ENCODE peak calls at places on chromosomes 7 and 10, in eight cellular contexts. One of them, this sample, is unnamed.

GRCh38 chr7:26685636-26686035 is 178.8 kb downstream of the SKAP2 start:
- DNase-seq in dorsolateral prefrontal cortex: no peak
- DNase-seq in psoas muscle: no peak
- DNase-seq in lower lobe of right lung: no peak
- DNase-seq in lung: no peak
- DNase-seq in hepatocyte: no peak
- DNase-seq in heart left ventricle: no peak
- DNase-seq in OCI-LY7: no peak
- DNase-seq in this sample: no peak

GRCh38 chr10:76432274-76433012 is 1001.0 kb downstream of the LRMDA start:
- DNase-seq in dorsolateral prefrontal cortex: no peak
- DNase-seq in psoas muscle: peak; percentile 53
- DNase-seq in lower lobe of right lung: no peak
- DNase-seq in lung: peak; percentile 61
- DNase-seq in hepatocyte: no peak
- DNase-seq in heart left ventricle: no peak
- DNase-seq in OCI-LY7: no peak
- DNase-seq in this sample: peak; percentile 82

GRCh38 chr7:158957921-158958471 is 101.6 kb downstream of the DYNC2I1 start:
- DNase-seq in dorsolateral prefrontal cortex: no peak
- DNase-seq in psoas muscle: no peak
- DNase-seq in lower lobe of right lung: peak; percentile 88
- DNase-seq in lung: peak; percentile 72
- DNase-seq in hepatocyte: no peak
- DNase-seq in heart left ventricle: no peak
- DNase-seq in OCI-LY7: no peak
- DNase-seq in this sample: no peak

GRCh38 chr10:58064714-58065528 is 202.8 kb downstream of the IPMK start:
- DNase-seq in dorsolateral prefrontal cortex: no peak
- DNase-seq in psoas muscle: no peak
- DNase-seq in lower lobe of right lung: no peak
- DNase-seq in lung: no peak
- DNase-seq in hepatocyte: peak; percentile 65
- DNase-seq in heart left ventricle: no peak
- DNase-seq in OCI-LY7: peak; percentile 37
- DNase-seq in this sample: no peak

GRCh38 chr10:107409517-107409916 is 245.0 kb upstream of the SORCS1 start:
- DNase-seq in dorsolateral prefrontal cortex: no peak
- DNase-seq in psoas muscle: no peak
- DNase-seq in lower lobe of right lung: no peak
- DNase-seq in lung: no peak
- DNase-seq in hepatocyte: peak; percentile 45
- DNase-seq in heart left ventricle: no peak
- DNase-seq in OCI-LY7: peak; percentile 1
- DNase-seq in this sample: no peak

GRCh38 chr10:86753638-86754434 is 2.6 kb upstream of the BMPR1A start:
- DNase-seq in dorsolateral prefrontal cortex: no peak
- DNase-seq in psoas muscle: peak; percentile 81
- DNase-seq in lower lobe of right lung: peak; percentile 57
- DNase-seq in lung: no peak
- DNase-seq in hepatocyte: peak; percentile 22
- DNase-seq in heart left ventricle: peak; percentile 67
- DNase-seq in OCI-LY7: no peak
- DNase-seq in this sample: no peak

GRCh38 chr7:50182734-50183133 is 89.7 kb upstream of the ZPBP start:
- DNase-seq in dorsolateral prefrontal cortex: no peak
- DNase-seq in psoas muscle: no peak
- DNase-seq in lower lobe of right lung: no peak
- DNase-seq in lung: no peak
- DNase-seq in hepatocyte: no peak
- DNase-seq in heart left ventricle: no peak
- DNase-seq in OCI-LY7: no peak
- DNase-seq in this sample: no peak

GRCh38 chr10:43226851-43227845 is 39.7 kb downstream of the RASGEF1A start:
- DNase-seq in dorsolateral prefrontal cortex: peak; percentile 1
- DNase-seq in psoas muscle: peak; percentile 48
- DNase-seq in lower lobe of right lung: peak; percentile 17
- DNase-seq in lung: no peak
- DNase-seq in hepatocyte: no peak
- DNase-seq in heart left ventricle: peak; percentile 49
- DNase-seq in OCI-LY7: no peak
- DNase-seq in this sample: peak; percentile 61

DNA sequence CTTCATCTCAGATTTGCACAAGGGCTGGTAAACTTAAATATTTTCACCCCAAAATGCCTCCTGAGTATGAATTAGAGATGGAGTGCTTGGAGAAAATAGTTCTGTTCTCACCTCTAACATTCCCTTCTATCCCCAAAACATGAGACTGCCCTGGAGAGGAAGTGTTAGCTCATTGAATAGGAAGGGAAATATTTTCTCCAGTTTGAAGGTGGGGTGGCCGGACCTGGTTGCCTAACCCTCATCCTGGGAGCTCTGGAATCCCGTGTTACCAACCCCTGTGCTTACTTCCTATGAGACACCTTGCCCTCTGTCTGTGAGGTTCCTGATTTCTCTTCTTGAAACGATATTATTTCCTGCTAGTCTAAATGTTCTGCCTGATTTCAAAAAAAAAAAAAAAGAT is 782 bp downstream of the IFIT2 start:
- DNase-seq in dorsolateral prefrontal cortex: no peak
- DNase-seq in psoas muscle: no peak
- DNase-seq in lower lobe of right lung: no peak
- DNase-seq in lung: no peak
- DNase-seq in hepatocyte: no peak
- DNase-seq in heart left ventricle: no peak
- DNase-seq in OCI-LY7: no peak
- DNase-seq in this sample: no peak
- H3K4me3 ChIP-seq in dorsolateral prefrontal cortex: peak overlapping the region; percentile 51
- H3K4me3 ChIP-seq in psoas muscle: peak overlapping the region; percentile 70
- H3K4me3 ChIP-seq in lower lobe of right lung: peak overlapping the region; percentile 66
- H3K4me3 ChIP-seq in lung: no peak overlapping the region
- H3K4me3 ChIP-seq in hepatocyte: no peak overlapping the region
- H3K4me3 ChIP-seq in heart left ventricle: peak overlapping the region; percentile 45
- H3K4me3 ChIP-seq in OCI-LY7: peak overlapping the region; percentile 69
- H3K4me3 ChIP-seq in this sample: peak overlapping the region; percentile 66

GRCh38 chr10:6333086-6333485 is 130.4 kb downstream of the PFKFB3 start:
- DNase-seq in dorsolateral prefrontal cortex: no peak
- DNase-seq in psoas muscle: no peak
- DNase-seq in lower lobe of right lung: no peak
- DNase-seq in lung: no peak
- DNase-seq in hepatocyte: no peak
- DNase-seq in heart left ventricle: no peak
- DNase-seq in OCI-LY7: no peak
- DNase-seq in this sample: no peak

GRCh38 chr10:6339891-6340290 is 137.2 kb downstream of the PFKFB3 start:
- DNase-seq in dorsolateral prefrontal cortex: no peak
- DNase-seq in psoas muscle: no peak
- DNase-seq in lower lobe of right lung: no peak
- DNase-seq in lung: peak; percentile 38
- DNase-seq in hepatocyte: no peak
- DNase-seq in heart left ventricle: no peak
- DNase-seq in OCI-LY7: no peak
- DNase-seq in this sample: no peak

GRCh38 chr10:6336013-6336412 is 133.3 kb downstream of the PFKFB3 start:
- DNase-seq in dorsolateral prefrontal cortex: no peak
- DNase-seq in psoas muscle: no peak
- DNase-seq in lower lobe of right lung: no peak
- DNase-seq in lung: no peak
- DNase-seq in hepatocyte: no peak
- DNase-seq in heart left ventricle: no peak
- DNase-seq in OCI-LY7: no peak
- DNase-seq in this sample: no peak

GRCh38 chr10:6333973-6334372 is 131.2 kb downstream of the PFKFB3 start:
- DNase-seq in dorsolateral prefrontal cortex: no peak
- DNase-seq in psoas muscle: no peak
- DNase-seq in lower lobe of right lung: no peak
- DNase-seq in lung: no peak
- DNase-seq in hepatocyte: no peak
- DNase-seq in heart left ventricle: no peak
- DNase-seq in OCI-LY7: no peak
- DNase-seq in this sample: no peak

GRCh38 chr10:6337382-6337781 is 134.7 kb downstream of the PFKFB3 start:
- DNase-seq in dorsolateral prefrontal cortex: no peak
- DNase-seq in psoas muscle: no peak
- DNase-seq in lower lobe of right lung: no peak
- DNase-seq in lung: no peak
- DNase-seq in hepatocyte: no peak
- DNase-seq in heart left ventricle: no peak
- DNase-seq in OCI-LY7: no peak
- DNase-seq in this sample: no peak
- H3K27ac ChIP-seq in dorsolateral prefrontal cortex: no peak overlapping the region
- H3K27ac ChIP-seq in psoas muscle: no peak overlapping the region
- H3K27ac ChIP-seq in lower lobe of right lung: no peak overlapping the region
- H3K27ac ChIP-seq in lung: no peak overlapping the region
- H3K27ac ChIP-seq in hepatocyte: no peak overlapping the region
- H3K27ac ChIP-seq in heart left ventricle: no peak overlapping the region
- H3K27ac ChIP-seq in OCI-LY7: no peak overlapping the region
- H3K27ac ChIP-seq in this sample: no peak overlapping the region

DNA sequence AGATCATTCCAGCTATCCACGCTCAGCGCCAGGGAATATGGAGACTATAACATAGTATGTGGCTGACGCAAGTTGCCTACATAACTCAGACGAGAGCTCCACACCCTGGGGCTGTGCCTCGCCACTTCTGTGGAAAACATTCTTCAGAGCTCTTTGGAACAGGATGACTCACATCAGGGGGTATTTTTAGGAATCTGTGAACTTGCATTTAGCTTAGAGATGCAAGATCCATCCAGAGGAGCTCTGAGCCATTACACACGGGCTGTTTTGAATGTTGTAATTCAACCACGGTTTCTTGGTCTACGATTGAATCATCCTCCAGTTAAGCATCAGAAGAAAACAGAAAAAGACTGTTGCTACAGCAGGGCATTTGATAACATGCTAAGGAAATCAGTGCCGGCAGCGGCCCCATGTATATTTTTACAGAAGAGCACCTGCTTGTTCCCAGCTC is 481.4 kb upstream of the AKR1E2 start:
- DNase-seq in dorsolateral prefrontal cortex: no peak
- DNase-seq in psoas muscle: peak; percentile 85
- DNase-seq in lower lobe of right lung: peak; percentile 68
- DNase-seq in lung: peak; percentile 70
- DNase-seq in hepatocyte: peak; percentile 86
- DNase-seq in heart left ventricle: peak; percentile 65
- DNase-seq in OCI-LY7: no peak
- DNase-seq in this sample: peak; percentile 95
- TF ChIP-seq CTCF in dorsolateral prefrontal cortex: no peak
- TF ChIP-seq CTCF in psoas muscle: peak; percentile 9
- TF ChIP-seq CTCF in lower lobe of right lung: no peak
- TF ChIP-seq CTCF in lung: no peak
- TF ChIP-seq CTCF in hepatocyte: no peak
- TF ChIP-seq CTCF in heart left ventricle: peak; percentile 18
- TF ChIP-seq CTCF in OCI-LY7: no peak
- TF ChIP-seq CTCF in this sample: no peak

DNA sequence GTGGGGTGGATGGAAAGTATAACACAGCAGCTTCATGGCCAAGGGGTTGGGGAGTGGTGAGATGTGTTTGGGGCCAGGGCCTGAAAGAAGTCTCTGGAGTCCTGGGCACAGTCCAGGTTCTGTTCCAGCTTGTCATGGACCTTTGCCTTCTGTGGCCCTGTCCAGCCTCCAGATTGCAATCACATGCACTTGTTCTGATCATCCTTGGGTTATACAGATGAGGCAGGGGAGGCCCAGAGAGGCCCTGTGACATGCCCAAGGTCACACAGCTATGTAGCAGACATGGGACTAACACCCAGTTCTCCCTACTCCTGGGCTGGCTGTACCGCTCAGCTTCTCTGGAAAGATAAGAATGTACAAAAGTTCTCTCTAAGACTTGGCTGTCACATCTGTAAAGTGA is 11.7 kb downstream of the VWA2 start:
- DNase-seq in dorsolateral prefrontal cortex: no peak
- DNase-seq in psoas muscle: no peak
- DNase-seq in lower lobe of right lung: no peak
- DNase-seq in lung: no peak
- DNase-seq in hepatocyte: no peak
- DNase-seq in heart left ventricle: no peak
- DNase-seq in OCI-LY7: no peak
- DNase-seq in this sample: no peak
- H3K4me3 ChIP-seq in dorsolateral prefrontal cortex: no peak overlapping the region
- H3K4me3 ChIP-seq in psoas muscle: no peak overlapping the region
- H3K4me3 ChIP-seq in lower lobe of right lung: no peak overlapping the region
- H3K4me3 ChIP-seq in lung: no peak overlapping the region
- H3K4me3 ChIP-seq in hepatocyte: no peak overlapping the region
- H3K4me3 ChIP-seq in heart left ventricle: no peak overlapping the region
- H3K4me3 ChIP-seq in OCI-LY7: no peak overlapping the region
- H3K4me3 ChIP-seq in this sample: no peak overlapping the region

DNA sequence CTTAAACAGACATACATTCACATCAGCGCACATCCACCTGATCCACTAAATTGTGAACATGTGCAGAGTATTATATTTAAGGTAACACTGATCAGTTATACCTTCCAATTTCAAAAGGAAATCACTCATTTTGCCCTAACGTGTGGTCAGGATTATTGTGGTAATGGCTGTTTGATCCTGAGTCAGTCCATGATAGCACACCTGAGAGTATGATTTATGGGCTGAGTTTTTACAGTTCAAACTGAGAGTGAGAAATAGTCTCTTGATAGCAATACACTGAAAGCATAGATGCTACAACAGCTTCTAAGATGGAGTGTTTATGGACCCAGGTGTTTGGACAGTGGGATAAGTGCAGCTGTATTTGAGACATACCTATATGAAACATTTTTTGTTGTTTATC is 96.7 kb downstream of the KIF20B start:
- DNase-seq in dorsolateral prefrontal cortex: no peak
- DNase-seq in psoas muscle: no peak
- DNase-seq in lower lobe of right lung: no peak
- DNase-seq in lung: no peak
- DNase-seq in hepatocyte: no peak
- DNase-seq in heart left ventricle: no peak
- DNase-seq in OCI-LY7: no peak
- DNase-seq in this sample: no peak
- H3K27ac ChIP-seq in dorsolateral prefrontal cortex: no peak overlapping the region
- H3K27ac ChIP-seq in psoas muscle: no peak overlapping the region
- H3K27ac ChIP-seq in lower lobe of right lung: no peak overlapping the region
- H3K27ac ChIP-seq in lung: no peak overlapping the region
- H3K27ac ChIP-seq in hepatocyte: no peak overlapping the region
- H3K27ac ChIP-seq in heart left ventricle: no peak overlapping the region
- H3K27ac ChIP-seq in OCI-LY7: no peak overlapping the region
- H3K27ac ChIP-seq in this sample: no peak overlapping the region

DNA sequence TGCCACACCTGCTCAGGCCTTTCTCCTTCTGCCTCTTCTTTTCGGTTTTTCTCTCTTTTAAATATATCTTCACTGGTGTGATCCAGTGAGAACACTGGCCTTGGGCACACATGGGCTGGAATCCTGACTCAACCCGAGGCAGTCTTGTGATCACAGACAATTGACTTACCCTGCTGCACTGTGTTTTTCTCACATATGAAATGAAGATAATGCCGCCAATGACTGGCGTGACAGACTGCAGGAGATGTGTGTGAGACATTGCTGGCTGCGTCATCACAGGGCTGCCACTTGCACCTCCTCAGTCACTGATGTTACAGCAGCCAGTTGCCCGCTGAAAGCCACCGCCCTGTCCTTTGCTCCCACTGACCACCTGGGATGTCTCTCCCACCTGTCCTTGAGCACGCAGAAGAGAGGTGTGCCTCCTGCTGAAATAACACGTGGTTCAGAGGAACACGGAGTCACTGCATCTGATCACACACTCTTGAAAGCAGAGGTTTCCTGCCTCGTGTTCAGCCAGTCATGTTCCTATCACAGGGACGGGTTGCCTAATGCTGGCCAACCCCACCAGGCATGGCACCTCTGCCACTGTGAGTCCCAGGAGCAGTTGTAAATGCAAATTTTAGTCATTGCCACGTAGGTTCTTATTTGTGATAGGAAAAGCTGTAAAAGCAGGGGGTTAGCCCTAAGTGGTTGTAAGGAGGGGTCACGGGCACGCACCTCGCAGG is 124.6 kb upstream of the LANCL2 start:
- DNase-seq in dorsolateral prefrontal cortex: no peak
- DNase-seq in psoas muscle: no peak
- DNase-seq in lower lobe of right lung: no peak
- DNase-seq in lung: no peak
- DNase-seq in hepatocyte: no peak
- DNase-seq in heart left ventricle: no peak
- DNase-seq in OCI-LY7: no peak
- DNase-seq in this sample: no peak
- TF ChIP-seq CTCF in dorsolateral prefrontal cortex: no peak
- TF ChIP-seq CTCF in psoas muscle: no peak
- TF ChIP-seq CTCF in lower lobe of right lung: no peak
- TF ChIP-seq CTCF in lung: no peak
- TF ChIP-seq CTCF in hepatocyte: no peak
- TF ChIP-seq CTCF in heart left ventricle: no peak
- TF ChIP-seq CTCF in OCI-LY7: no peak
- TF ChIP-seq CTCF in this sample: no peak